ENCODE peak calls at places on chromosomes 3 and 15, in five cellular contexts. One of them, this sample, is unnamed. For H3K4me1, the result is how much of the 10 kb centered on the place peaks cover.

GRCh38 chr3:15332405-15333098 is at the start of gene SH3BP5:
- DNase-seq in astrocyte: peak
- DNase-seq in fibroblast of lung: peak
- DNase-seq in PC-3: peak
- DNase-seq in endothelial cell of umbilical vein: peak
- DNase-seq in this sample: peak

GRCh38 chr3:197487911-197488391 is 67.8 kb downstream of the BDH1 start:
- DNase-seq in PC-3: peak
- DNase-seq in fibroblast of lung: peak
- DNase-seq in astrocyte: peak
- DNase-seq in endothelial cell of umbilical vein: peak
- DNase-seq in this sample: peak

GRCh38 chr15:80854104-80854503 is 74.9 kb downstream of the CEMIP start:
- DNase-seq in endothelial cell of umbilical vein: no peak
- DNase-seq in PC-3: no peak
- DNase-seq in astrocyte: no peak
- DNase-seq in fibroblast of lung: no peak
- DNase-seq in this sample: no peak

GRCh38 chr15:23401627-23402026 is 45.4 kb downstream of the GOLGA6L2 start:
- DNase-seq in endothelial cell of umbilical vein: no peak
- DNase-seq in astrocyte: no peak
- DNase-seq in PC-3: no peak
- DNase-seq in fibroblast of lung: no peak
- DNase-seq in this sample: no peak

GRCh38 chr15:75356006-75356405 is 9.2 kb downstream of the NEIL1 start:
- DNase-seq in PC-3: no peak
- DNase-seq in endothelial cell of umbilical vein: no peak
- DNase-seq in fibroblast of lung: no peak
- DNase-seq in astrocyte: no peak
- DNase-seq in this sample: no peak

GRCh38 chr3:131402391-131403039 is 20.9 kb downstream of the NUDT16 start:
- DNase-seq in astrocyte: peak
- DNase-seq in endothelial cell of umbilical vein: peak
- DNase-seq in PC-3: peak
- DNase-seq in fibroblast of lung: no peak
- DNase-seq in this sample: peak

GRCh38 chr3:8625991-8626390 is 18.6 kb downstream of the SSUH2 start:
- DNase-seq in PC-3: peak
- DNase-seq in astrocyte: peak
- DNase-seq in fibroblast of lung: no peak
- DNase-seq in endothelial cell of umbilical vein: no peak
- DNase-seq in this sample: peak

GRCh38 chr3:123331651-123332050 is 117.2 kb downstream of the ADCY5 start:
- DNase-seq in fibroblast of lung: no peak
- DNase-seq in PC-3: no peak
- DNase-seq in endothelial cell of umbilical vein: no peak
- DNase-seq in astrocyte: no peak
- DNase-seq in this sample: no peak

GRCh38 chr15:39583586-39584265 is 2.8 kb downstream of the THBS1 start:
- DNase-seq in endothelial cell of umbilical vein: peak
- DNase-seq in fibroblast of lung: peak
- DNase-seq in astrocyte: no peak
- DNase-seq in PC-3: peak
- DNase-seq in this sample: peak

GRCh38 chr15:58558777-58559176 is 127.0 kb downstream of the LIPC start:
- DNase-seq in PC-3: no peak
- DNase-seq in fibroblast of lung: peak
- DNase-seq in endothelial cell of umbilical vein: no peak
- DNase-seq in astrocyte: no peak
- DNase-seq in this sample: no peak

GRCh38 chr15:48522911-48523310 is 122.6 kb downstream of the FBN1 start:
- DNase-seq in fibroblast of lung: no peak
- DNase-seq in astrocyte: no peak
- DNase-seq in endothelial cell of umbilical vein: no peak
- DNase-seq in PC-3: no peak
- DNase-seq in this sample: no peak

GRCh38 chr15:43249236-43249635 is 17.5 kb downstream of the TGM5 start:
- DNase-seq in astrocyte: peak
- DNase-seq in fibroblast of lung: no peak
- DNase-seq in PC-3: no peak
- DNase-seq in endothelial cell of umbilical vein: no peak
- DNase-seq in this sample: no peak

GRCh38 chr3:25564040-25564439 is 100.7 kb downstream of the TOP2B start:
- DNase-seq in endothelial cell of umbilical vein: no peak
- DNase-seq in PC-3: no peak
- DNase-seq in fibroblast of lung: no peak
- DNase-seq in astrocyte: no peak
- DNase-seq in this sample: no peak

GRCh38 chr3:179196098-179196497 is 47.9 kb downstream of the PIK3CA start:
- DNase-seq in astrocyte: peak
- DNase-seq in PC-3: peak
- DNase-seq in endothelial cell of umbilical vein: peak
- DNase-seq in fibroblast of lung: peak
- DNase-seq in this sample: peak

GRCh38 chr3:53805463-53806159 is 40.6 kb downstream of the CHDH start:
- DNase-seq in fibroblast of lung: no peak
- DNase-seq in endothelial cell of umbilical vein: no peak
- DNase-seq in PC-3: no peak
- DNase-seq in astrocyte: no peak
- DNase-seq in this sample: no peak

GRCh38 chr3:124007186-124007585 is 15.3 kb upstream of the ROPN1 start:
- DNase-seq in astrocyte: peak
- DNase-seq in fibroblast of lung: no peak
- DNase-seq in PC-3: no peak
- DNase-seq in endothelial cell of umbilical vein: no peak
- DNase-seq in this sample: peak

GRCh38 chr15:81885135-81885534 is 160.7 kb downstream of the MEX3B start:
- DNase-seq in astrocyte: no peak
- DNase-seq in PC-3: no peak
- DNase-seq in fibroblast of lung: no peak
- DNase-seq in endothelial cell of umbilical vein: no peak
- DNase-seq in this sample: no peak

GRCh38 chr3:123093696-123094095 is 26.9 kb downstream of the PDIA5 start:
- DNase-seq in astrocyte: no peak
- DNase-seq in fibroblast of lung: no peak
- DNase-seq in PC-3: no peak
- DNase-seq in endothelial cell of umbilical vein: no peak
- DNase-seq in this sample: no peak

GRCh38 chr15:32667321-32667720 is 25.8 kb downstream of the SCG5 start:
- DNase-seq in fibroblast of lung: no peak
- DNase-seq in astrocyte: no peak
- DNase-seq in PC-3: no peak
- DNase-seq in endothelial cell of umbilical vein: no peak
- DNase-seq in this sample: no peak

GRCh38 chr15:49758856-49759255 is 138.0 kb downstream of the DTWD1 start:
- DNase-seq in PC-3: peak
- DNase-seq in fibroblast of lung: no peak
- DNase-seq in endothelial cell of umbilical vein: no peak
- DNase-seq in astrocyte: peak
- DNase-seq in this sample: no peak

GRCh38 chr3:51985971-51986947 is 2.9 kb downstream of the ACY1 start:
- DNase-seq in PC-3: no peak
- DNase-seq in fibroblast of lung: no peak
- DNase-seq in astrocyte: no peak
- DNase-seq in endothelial cell of umbilical vein: no peak
- DNase-seq in this sample: no peak

GRCh38 chr15:73741401-73741836 is 11.7 kb downstream of the INSYN1 start:
- DNase-seq in PC-3: no peak
- DNase-seq in endothelial cell of umbilical vein: no peak
- DNase-seq in fibroblast of lung: no peak
- DNase-seq in astrocyte: no peak
- DNase-seq in this sample: peak

GRCh38 chr3:42115223-42115622 is 24.1 kb downstream of the TRAK1 start:
- DNase-seq in astrocyte: no peak
- DNase-seq in PC-3: no peak
- DNase-seq in endothelial cell of umbilical vein: no peak
- DNase-seq in fibroblast of lung: no peak
- DNase-seq in this sample: no peak

GRCh38 chr15:40782609-40783227 is 12.9 kb downstream of the C15orf62 start:
- DNase-seq in fibroblast of lung: no peak
- DNase-seq in endothelial cell of umbilical vein: peak
- DNase-seq in PC-3: peak
- DNase-seq in astrocyte: no peak
- DNase-seq in this sample: peak

GRCh38 chr15:69359724-69360123 is 54.4 kb upstream of the KIF23 start:
- DNase-seq in fibroblast of lung: peak
- DNase-seq in endothelial cell of umbilical vein: no peak
- DNase-seq in astrocyte: peak
- DNase-seq in PC-3: no peak
- DNase-seq in this sample: peak

GRCh38 chr3:141366285-141367037 is 1.8 kb upstream of the ZBTB38 start:
- DNase-seq in endothelial cell of umbilical vein: peak
- DNase-seq in fibroblast of lung: peak
- DNase-seq in PC-3: peak
- DNase-seq in astrocyte: peak
- DNase-seq in this sample: peak
- H3K4me1 ChIP-seq in endothelial cell of umbilical vein: half or more
- H3K4me1 ChIP-seq in fibroblast of lung: under half
- H3K4me1 ChIP-seq in PC-3: under half
- H3K4me1 ChIP-seq in astrocyte: half or more
- H3K4me1 ChIP-seq in this sample: half or more

GRCh38 chr15:89090791-89091666 is 2.8 kb downstream of the ABHD2 start:
- DNase-seq in fibroblast of lung: peak
- DNase-seq in PC-3: peak
- DNase-seq in astrocyte: peak
- DNase-seq in endothelial cell of umbilical vein: peak
- DNase-seq in this sample: peak
- H3K4me2 ChIP-seq in fibroblast of lung: peak
- H3K4me2 ChIP-seq in PC-3: peak
- H3K4me2 ChIP-seq in astrocyte: peak
- H3K4me2 ChIP-seq in endothelial cell of umbilical vein: peak
- H3K4me2 ChIP-seq in this sample: peak

GRCh38 chr3:129001101-129001816 is at the start of gene EFCC1:
- DNase-seq in endothelial cell of umbilical vein: peak
- DNase-seq in PC-3: no peak
- DNase-seq in fibroblast of lung: no peak
- DNase-seq in astrocyte: no peak
- DNase-seq in this sample: peak
- TF ChIP-seq EZH2 in endothelial cell of umbilical vein: no peak
- TF ChIP-seq EZH2 in PC-3: no peak
- TF ChIP-seq EZH2 in fibroblast of lung: peak
- TF ChIP-seq EZH2 in astrocyte: peak
- TF ChIP-seq EZH2 in this sample: no peak

GRCh38 chr15:101198031-101198430 is 53.8 kb downstream of the CHSY1 start:
- DNase-seq in astrocyte: no peak
- DNase-seq in PC-3: no peak
- DNase-seq in endothelial cell of umbilical vein: no peak
- DNase-seq in fibroblast of lung: no peak
- DNase-seq in this sample: no peak
- H3K4me1 ChIP-seq in astrocyte: under half
- H3K4me1 ChIP-seq in PC-3: under half
- H3K4me1 ChIP-seq in endothelial cell of umbilical vein: under half
- H3K4me1 ChIP-seq in fibroblast of lung: under half
- H3K4me1 ChIP-seq in this sample: half or more

DNA sequence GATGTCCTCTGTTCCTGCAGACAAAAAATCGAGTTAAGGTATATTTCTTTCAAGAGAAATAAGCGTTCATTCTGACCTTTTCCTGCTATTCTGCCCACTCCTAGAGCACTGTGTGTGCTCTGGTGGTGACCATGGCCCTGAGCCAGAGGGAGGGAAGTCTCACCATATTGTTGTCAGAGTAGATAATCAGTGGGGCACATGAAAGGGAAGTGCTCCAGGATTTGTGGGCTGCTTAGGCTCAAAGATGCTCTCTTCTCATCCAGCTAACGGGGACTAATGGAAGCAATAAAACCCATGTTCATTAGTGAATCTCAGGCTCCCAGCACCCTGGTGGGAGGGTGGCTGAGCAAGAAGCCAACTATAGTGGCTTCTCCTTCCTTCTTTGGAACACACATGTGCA is 70.7 kb upstream of the EOMES start:
- DNase-seq in astrocyte: no peak
- DNase-seq in PC-3: no peak
- DNase-seq in endothelial cell of umbilical vein: no peak
- DNase-seq in fibroblast of lung: no peak
- DNase-seq in this sample: no peak
- H3K4me2 ChIP-seq in astrocyte: no peak
- H3K4me2 ChIP-seq in PC-3: no peak
- H3K4me2 ChIP-seq in endothelial cell of umbilical vein: no peak
- H3K4me2 ChIP-seq in fibroblast of lung: no peak
- H3K4me2 ChIP-seq in this sample: no peak

DNA sequence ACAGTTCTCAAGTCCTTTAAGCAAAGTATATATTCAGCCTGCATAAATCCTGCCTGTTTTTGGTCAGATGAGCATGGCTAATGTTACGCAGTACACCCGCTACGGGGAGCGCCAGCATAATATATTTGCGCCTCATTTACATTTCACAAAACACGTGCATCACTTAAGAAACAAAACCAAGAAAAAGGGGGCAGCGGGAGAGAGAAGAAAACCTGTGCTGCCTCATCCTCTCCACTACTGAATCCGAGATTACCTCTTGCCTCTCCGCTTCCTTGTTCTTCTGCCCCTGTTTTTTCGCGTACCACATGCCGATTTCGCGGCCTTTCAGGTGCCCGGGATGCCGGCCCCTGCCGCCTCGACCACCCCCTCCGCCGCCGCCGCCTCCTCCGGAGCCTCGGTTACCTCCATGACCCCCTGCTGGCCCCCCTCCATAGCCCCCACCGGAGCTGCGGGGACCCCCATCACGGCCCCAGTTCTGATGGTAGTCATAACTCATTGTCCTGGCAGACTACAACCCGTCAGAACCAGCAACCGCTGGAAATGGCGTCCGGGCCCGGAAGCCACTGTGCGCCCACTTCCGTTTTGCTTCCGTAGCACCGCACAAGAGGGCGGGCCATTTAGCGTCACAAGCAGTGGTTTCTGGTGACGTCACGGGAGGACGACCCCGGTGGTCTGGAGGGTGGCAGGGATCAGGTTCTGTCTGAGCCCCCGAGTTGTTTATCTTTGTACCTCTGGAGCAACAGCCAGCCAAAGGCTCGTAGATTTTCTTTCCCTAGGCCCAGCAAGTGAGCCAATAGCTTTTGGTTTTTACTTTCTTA is at the start of gene DHX36:
- DNase-seq in fibroblast of lung: peak
- DNase-seq in astrocyte: peak
- DNase-seq in PC-3: peak
- DNase-seq in endothelial cell of umbilical vein: peak
- DNase-seq in this sample: peak
- TF ChIP-seq EZH2 in fibroblast of lung: no peak
- TF ChIP-seq EZH2 in astrocyte: no peak
- TF ChIP-seq EZH2 in PC-3: no peak
- TF ChIP-seq EZH2 in endothelial cell of umbilical vein: no peak
- TF ChIP-seq EZH2 in this sample: no peak

GRCh38 chr15:35885870-35886269 is 339.9 kb upstream of the DPH6 start:
- DNase-seq in endothelial cell of umbilical vein: no peak
- DNase-seq in fibroblast of lung: no peak
- DNase-seq in PC-3: peak
- DNase-seq in astrocyte: no peak
- DNase-seq in this sample: no peak

GRCh38 chr15:35880896-35881295 is 334.9 kb upstream of the DPH6 start:
- DNase-seq in PC-3: no peak
- DNase-seq in endothelial cell of umbilical vein: no peak
- DNase-seq in astrocyte: no peak
- DNase-seq in fibroblast of lung: no peak
- DNase-seq in this sample: no peak

GRCh38 chr15:35888815-35889214 is 342.9 kb upstream of the DPH6 start:
- DNase-seq in endothelial cell of umbilical vein: no peak
- DNase-seq in astrocyte: no peak
- DNase-seq in fibroblast of lung: no peak
- DNase-seq in PC-3: peak
- DNase-seq in this sample: no peak

GRCh38 chr15:35886765-35887164 is 340.8 kb upstream of the DPH6 start:
- DNase-seq in astrocyte: peak
- DNase-seq in endothelial cell of umbilical vein: peak
- DNase-seq in fibroblast of lung: peak
- DNase-seq in PC-3: peak
- DNase-seq in this sample: peak
- H3K4me1 ChIP-seq in astrocyte: under half
- H3K4me1 ChIP-seq in endothelial cell of umbilical vein: under half
- H3K4me1 ChIP-seq in fibroblast of lung: under half
- H3K4me1 ChIP-seq in PC-3: under half
- H3K4me1 ChIP-seq in this sample: under half